ENCODE peak calls at places on chromosomes 6 and 20, in ten cellular contexts. One of them, this sample, is unnamed.

GRCh38 chr6:131936156-131936555 is 15.0 kb downstream of the CCN2 start:
- DNase-seq in CD4-positive, alpha-beta memory T cell: no peak
- DNase-seq in aorta: no peak
- DNase-seq in neural progenitor cell: no peak
- DNase-seq in sigmoid colon: no peak
- DNase-seq in IMR-90: no peak
- DNase-seq in astrocyte: no peak
- DNase-seq in GM23248: no peak
- DNase-seq in mucosa of descending colon: no peak
- DNase-seq in gastrocnemius medialis: no peak
- DNase-seq in this sample: no peak

GRCh38 chr6:28789553-28790083 is 134.2 kb downstream of the TRIM27 start:
- DNase-seq in aorta: no peak
- DNase-seq in gastrocnemius medialis: no peak
- DNase-seq in IMR-90: peak; percentile 68
- DNase-seq in GM23248: peak; percentile 71
- DNase-seq in mucosa of descending colon: no peak
- DNase-seq in neural progenitor cell: peak; percentile 54
- DNase-seq in astrocyte: peak; percentile 41
- DNase-seq in CD4-positive, alpha-beta memory T cell: no peak
- DNase-seq in sigmoid colon: no peak
- DNase-seq in this sample: no peak

GRCh38 chr6:150813319-150813992 is 52.0 kb upstream of the MTHFD1L start:
- DNase-seq in aorta: no peak
- DNase-seq in sigmoid colon: no peak
- DNase-seq in CD4-positive, alpha-beta memory T cell: no peak
- DNase-seq in GM23248: peak; percentile 82
- DNase-seq in astrocyte: peak; percentile 70
- DNase-seq in mucosa of descending colon: no peak
- DNase-seq in gastrocnemius medialis: no peak
- DNase-seq in IMR-90: peak; percentile 83
- DNase-seq in neural progenitor cell: no peak
- DNase-seq in this sample: no peak

GRCh38 chr20:49636447-49636846 is 68.5 kb upstream of the PTGIS start:
- DNase-seq in aorta: no peak
- DNase-seq in sigmoid colon: peak; percentile 79
- DNase-seq in gastrocnemius medialis: peak; percentile 80
- DNase-seq in IMR-90: no peak
- DNase-seq in GM23248: no peak
- DNase-seq in astrocyte: no peak
- DNase-seq in CD4-positive, alpha-beta memory T cell: no peak
- DNase-seq in mucosa of descending colon: peak; percentile 23
- DNase-seq in neural progenitor cell: no peak
- DNase-seq in this sample: peak; percentile 64

GRCh38 chr6:144377586-144377985 is 92.5 kb downstream of the UTRN start:
- DNase-seq in sigmoid colon: no peak
- DNase-seq in neural progenitor cell: no peak
- DNase-seq in mucosa of descending colon: no peak
- DNase-seq in IMR-90: peak; percentile 86
- DNase-seq in aorta: no peak
- DNase-seq in GM23248: peak; percentile 80
- DNase-seq in CD4-positive, alpha-beta memory T cell: no peak
- DNase-seq in astrocyte: peak; percentile 64
- DNase-seq in gastrocnemius medialis: no peak
- DNase-seq in this sample: no peak

GRCh38 chr6:88891135-88891845 is 72.1 kb downstream of the RNGTT start:
- DNase-seq in IMR-90: peak; percentile 20
- DNase-seq in CD4-positive, alpha-beta memory T cell: no peak
- DNase-seq in GM23248: peak; percentile 15
- DNase-seq in aorta: no peak
- DNase-seq in neural progenitor cell: no peak
- DNase-seq in mucosa of descending colon: no peak
- DNase-seq in sigmoid colon: no peak
- DNase-seq in astrocyte: peak; percentile 39
- DNase-seq in gastrocnemius medialis: no peak
- DNase-seq in this sample: no peak

GRCh38 chr6:131049515-131050081 is 13.4 kb downstream of the EPB41L2 start:
- DNase-seq in IMR-90: no peak
- DNase-seq in mucosa of descending colon: no peak
- DNase-seq in neural progenitor cell: no peak
- DNase-seq in aorta: no peak
- DNase-seq in GM23248: no peak
- DNase-seq in CD4-positive, alpha-beta memory T cell: no peak
- DNase-seq in astrocyte: no peak
- DNase-seq in gastrocnemius medialis: no peak
- DNase-seq in sigmoid colon: no peak
- DNase-seq in this sample: no peak

GRCh38 chr6:144657691-144658090 is 372.6 kb downstream of the UTRN start:
- DNase-seq in GM23248: no peak
- DNase-seq in CD4-positive, alpha-beta memory T cell: no peak
- DNase-seq in mucosa of descending colon: no peak
- DNase-seq in neural progenitor cell: no peak
- DNase-seq in aorta: no peak
- DNase-seq in astrocyte: no peak
- DNase-seq in sigmoid colon: no peak
- DNase-seq in gastrocnemius medialis: no peak
- DNase-seq in IMR-90: no peak
- DNase-seq in this sample: no peak

GRCh38 chr20:62040933-62041332 is 24.7 kb downstream of the TAF4 start:
- DNase-seq in gastrocnemius medialis: no peak
- DNase-seq in sigmoid colon: no peak
- DNase-seq in CD4-positive, alpha-beta memory T cell: no peak
- DNase-seq in neural progenitor cell: no peak
- DNase-seq in astrocyte: no peak
- DNase-seq in IMR-90: no peak
- DNase-seq in aorta: peak; percentile 61
- DNase-seq in mucosa of descending colon: no peak
- DNase-seq in GM23248: no peak
- DNase-seq in this sample: no peak
- H3K9me3 ChIP-seq in gastrocnemius medialis: no peaks in the 10 kb centered on the region
- H3K9me3 ChIP-seq in sigmoid colon: no peaks in the 10 kb centered on the region
- H3K9me3 ChIP-seq in CD4-positive, alpha-beta memory T cell: no peaks in the 10 kb centered on the region
- H3K9me3 ChIP-seq in neural progenitor cell: no peaks in the 10 kb centered on the region
- H3K9me3 ChIP-seq in astrocyte: no peaks in the 10 kb centered on the region
- H3K9me3 ChIP-seq in IMR-90: no peaks in the 10 kb centered on the region
- H3K9me3 ChIP-seq in aorta: no peaks in the 10 kb centered on the region
- H3K9me3 ChIP-seq in mucosa of descending colon: no peaks in the 10 kb centered on the region
- H3K9me3 ChIP-seq in GM23248: no peaks in the 10 kb centered on the region
- H3K9me3 ChIP-seq in this sample: no peaks in the 10 kb centered on the region

GRCh38 chr20:30484749-30485070 is 772.8 kb upstream of the DEFB115 start:
- DNase-seq in GM23248: no peak
- DNase-seq in sigmoid colon: no peak
- DNase-seq in aorta: no peak
- DNase-seq in CD4-positive, alpha-beta memory T cell: no peak
- DNase-seq in gastrocnemius medialis: no peak
- DNase-seq in astrocyte: no peak
- DNase-seq in mucosa of descending colon: no peak
- DNase-seq in IMR-90: no peak
- DNase-seq in neural progenitor cell: no peak
- DNase-seq in this sample: no peak

GRCh38 chr20:30484009-30484748 is 773.3 kb upstream of the DEFB115 start:
- DNase-seq in neural progenitor cell: no peak
- DNase-seq in mucosa of descending colon: no peak
- DNase-seq in GM23248: no peak
- DNase-seq in aorta: peak; percentile 68
- DNase-seq in CD4-positive, alpha-beta memory T cell: no peak
- DNase-seq in IMR-90: no peak
- DNase-seq in astrocyte: no peak
- DNase-seq in sigmoid colon: no peak
- DNase-seq in gastrocnemius medialis: no peak
- DNase-seq in this sample: no peak

GRCh38 chr20:30487947-30488926 is 769.2 kb upstream of the DEFB115 start:
- DNase-seq in aorta: peak; percentile 36
- DNase-seq in astrocyte: no peak
- DNase-seq in gastrocnemius medialis: no peak
- DNase-seq in neural progenitor cell: no peak
- DNase-seq in GM23248: no peak
- DNase-seq in CD4-positive, alpha-beta memory T cell: no peak
- DNase-seq in sigmoid colon: no peak
- DNase-seq in mucosa of descending colon: no peak
- DNase-seq in IMR-90: no peak
- DNase-seq in this sample: no peak

GRCh38 chr20:30485331-30486102 is 771.9 kb upstream of the DEFB115 start:
- DNase-seq in mucosa of descending colon: no peak
- DNase-seq in astrocyte: no peak
- DNase-seq in GM23248: no peak
- DNase-seq in sigmoid colon: peak; percentile 40
- DNase-seq in neural progenitor cell: no peak
- DNase-seq in aorta: peak; percentile 72
- DNase-seq in gastrocnemius medialis: no peak
- DNase-seq in CD4-positive, alpha-beta memory T cell: no peak
- DNase-seq in IMR-90: no peak
- DNase-seq in this sample: no peak

DNA sequence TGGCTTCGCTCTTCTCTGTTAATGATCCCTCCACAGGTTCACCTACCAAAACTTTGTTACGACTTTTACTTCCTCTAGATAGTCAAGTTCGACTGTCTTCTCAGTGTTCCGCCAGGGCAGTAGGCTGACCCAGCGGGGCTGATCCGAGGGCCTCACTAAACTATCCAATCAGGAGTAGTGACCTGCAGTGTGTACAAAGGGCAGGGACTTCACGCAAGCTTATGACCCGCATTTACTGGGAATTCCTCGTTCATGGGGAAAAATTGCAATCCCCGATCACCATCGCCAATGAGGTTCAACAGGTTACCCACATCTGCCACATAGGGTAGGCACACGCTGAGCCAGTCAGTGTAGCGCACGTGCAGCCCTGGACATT is 771.4 kb upstream of the DEFB115 start:
- DNase-seq in IMR-90: no peak
- DNase-seq in mucosa of descending colon: no peak
- DNase-seq in gastrocnemius medialis: no peak
- DNase-seq in CD4-positive, alpha-beta memory T cell: no peak
- DNase-seq in aorta: no peak
- DNase-seq in GM23248: no peak
- DNase-seq in neural progenitor cell: no peak
- DNase-seq in astrocyte: peak; percentile 7
- DNase-seq in sigmoid colon: no peak
- DNase-seq in this sample: no peak
- H3K9me3 ChIP-seq in IMR-90: peaks cover 27% of the 10 kb centered on the region
- H3K9me3 ChIP-seq in mucosa of descending colon: peaks cover 75% of the 10 kb centered on the region
- H3K9me3 ChIP-seq in gastrocnemius medialis: no peaks in the 10 kb centered on the region
- H3K9me3 ChIP-seq in CD4-positive, alpha-beta memory T cell: no peaks in the 10 kb centered on the region
- H3K9me3 ChIP-seq in aorta: peaks cover 1% of the 10 kb centered on the region
- H3K9me3 ChIP-seq in GM23248: no peaks in the 10 kb centered on the region
- H3K9me3 ChIP-seq in neural progenitor cell: no peaks in the 10 kb centered on the region
- H3K9me3 ChIP-seq in astrocyte: peaks cover 7% of the 10 kb centered on the region
- H3K9me3 ChIP-seq in sigmoid colon: no peaks in the 10 kb centered on the region
- H3K9me3 ChIP-seq in this sample: peaks cover 52% of the 10 kb centered on the region

GRCh38 chr20:4682682-4683081 is 39.0 kb upstream of the PRND start:
- DNase-seq in GM23248: no peak
- DNase-seq in CD4-positive, alpha-beta memory T cell: no peak
- DNase-seq in neural progenitor cell: no peak
- DNase-seq in mucosa of descending colon: no peak
- DNase-seq in aorta: no peak
- DNase-seq in gastrocnemius medialis: no peak
- DNase-seq in IMR-90: no peak
- DNase-seq in astrocyte: no peak
- DNase-seq in sigmoid colon: no peak
- DNase-seq in this sample: no peak

GRCh38 chr20:4684837-4685413 is 36.8 kb upstream of the PRND start:
- DNase-seq in IMR-90: peak; percentile 84
- DNase-seq in mucosa of descending colon: no peak
- DNase-seq in neural progenitor cell: no peak
- DNase-seq in aorta: no peak
- DNase-seq in astrocyte: peak; percentile 68
- DNase-seq in GM23248: peak; percentile 80
- DNase-seq in sigmoid colon: peak; percentile 83
- DNase-seq in CD4-positive, alpha-beta memory T cell: no peak
- DNase-seq in gastrocnemius medialis: no peak
- DNase-seq in this sample: no peak

GRCh38 chr20:4681971-4682370 is 39.7 kb upstream of the PRND start:
- DNase-seq in GM23248: peak; percentile 71
- DNase-seq in sigmoid colon: no peak
- DNase-seq in mucosa of descending colon: no peak
- DNase-seq in IMR-90: peak; percentile 68
- DNase-seq in neural progenitor cell: no peak
- DNase-seq in aorta: no peak
- DNase-seq in astrocyte: peak; percentile 34
- DNase-seq in gastrocnemius medialis: no peak
- DNase-seq in CD4-positive, alpha-beta memory T cell: no peak
- DNase-seq in this sample: no peak

GRCh38 chr20:4681441-4681840 is 40.3 kb upstream of the PRND start:
- DNase-seq in gastrocnemius medialis: no peak
- DNase-seq in GM23248: no peak
- DNase-seq in sigmoid colon: no peak
- DNase-seq in aorta: no peak
- DNase-seq in CD4-positive, alpha-beta memory T cell: no peak
- DNase-seq in astrocyte: no peak
- DNase-seq in IMR-90: no peak
- DNase-seq in neural progenitor cell: no peak
- DNase-seq in mucosa of descending colon: no peak
- DNase-seq in this sample: no peak

DNA sequence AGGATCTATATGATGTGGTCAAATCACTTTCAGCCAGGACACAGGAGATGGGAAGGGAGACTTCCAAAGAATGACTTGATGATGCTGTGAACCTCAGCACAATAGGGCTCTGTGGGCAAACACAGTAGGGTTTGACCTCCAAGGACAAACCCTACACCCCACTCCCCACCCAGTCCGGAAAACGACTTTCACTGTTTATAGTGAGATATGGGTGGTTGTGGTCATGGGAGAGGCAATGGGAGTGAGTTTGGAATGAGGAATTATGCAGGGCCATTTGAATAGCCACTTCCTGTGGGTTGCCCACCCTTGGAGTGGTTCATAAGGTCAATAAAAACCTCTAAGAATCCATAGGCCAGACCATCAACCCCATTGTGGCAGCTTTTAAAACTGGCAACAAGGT is 38.4 kb upstream of the PRND start:
- DNase-seq in mucosa of descending colon: no peak
- DNase-seq in neural progenitor cell: no peak
- DNase-seq in gastrocnemius medialis: no peak
- DNase-seq in sigmoid colon: no peak
- DNase-seq in astrocyte: no peak
- DNase-seq in IMR-90: no peak
- DNase-seq in aorta: no peak
- DNase-seq in CD4-positive, alpha-beta memory T cell: no peak
- DNase-seq in GM23248: no peak
- DNase-seq in this sample: no peak
- H3K9me3 ChIP-seq in mucosa of descending colon: no peaks in the 10 kb centered on the region
- H3K9me3 ChIP-seq in neural progenitor cell: no peaks in the 10 kb centered on the region
- H3K9me3 ChIP-seq in gastrocnemius medialis: no peaks in the 10 kb centered on the region
- H3K9me3 ChIP-seq in sigmoid colon: no peaks in the 10 kb centered on the region
- H3K9me3 ChIP-seq in astrocyte: no peaks in the 10 kb centered on the region
- H3K9me3 ChIP-seq in IMR-90: no peaks in the 10 kb centered on the region
- H3K9me3 ChIP-seq in aorta: no peaks in the 10 kb centered on the region
- H3K9me3 ChIP-seq in CD4-positive, alpha-beta memory T cell: no peaks in the 10 kb centered on the region
- H3K9me3 ChIP-seq in GM23248: no peaks in the 10 kb centered on the region
- H3K9me3 ChIP-seq in this sample: no peaks in the 10 kb centered on the region

DNA sequence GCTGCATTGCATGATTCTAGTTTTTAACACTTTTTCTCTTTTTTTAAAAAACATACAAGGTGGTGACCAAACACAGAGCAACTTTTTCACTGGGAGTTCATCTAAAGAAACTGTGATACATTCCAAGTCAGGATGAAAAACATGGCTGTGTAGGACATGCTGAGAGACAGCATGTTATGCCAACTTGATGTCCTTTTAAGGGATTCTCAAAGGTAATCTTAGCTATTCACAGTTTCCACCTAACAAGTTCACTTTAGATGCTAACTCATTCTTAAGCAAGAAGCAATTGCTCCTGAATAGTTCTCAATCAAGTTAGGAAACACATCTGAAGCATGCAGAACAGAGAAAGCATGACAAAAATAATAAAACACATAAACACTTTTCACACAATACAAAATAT is 3.3 kb downstream of the ASCC3 start:
- DNase-seq in neural progenitor cell: no peak
- DNase-seq in aorta: no peak
- DNase-seq in CD4-positive, alpha-beta memory T cell: no peak
- DNase-seq in astrocyte: no peak
- DNase-seq in GM23248: peak; percentile 5
- DNase-seq in sigmoid colon: no peak
- DNase-seq in IMR-90: no peak
- DNase-seq in gastrocnemius medialis: no peak
- DNase-seq in mucosa of descending colon: no peak
- DNase-seq in this sample: no peak
- H3K9me3 ChIP-seq in neural progenitor cell: no peaks in the 10 kb centered on the region
- H3K9me3 ChIP-seq in aorta: no peaks in the 10 kb centered on the region
- H3K9me3 ChIP-seq in CD4-positive, alpha-beta memory T cell: no peaks in the 10 kb centered on the region
- H3K9me3 ChIP-seq in astrocyte: no peaks in the 10 kb centered on the region
- H3K9me3 ChIP-seq in GM23248: no peaks in the 10 kb centered on the region
- H3K9me3 ChIP-seq in sigmoid colon: no peaks in the 10 kb centered on the region
- H3K9me3 ChIP-seq in IMR-90: peaks cover 1% of the 10 kb centered on the region
- H3K9me3 ChIP-seq in gastrocnemius medialis: no peaks in the 10 kb centered on the region
- H3K9me3 ChIP-seq in mucosa of descending colon: no peaks in the 10 kb centered on the region
- H3K9me3 ChIP-seq in this sample: no peaks in the 10 kb centered on the region